ENCODE peak calls at places on chromosome 3, in four cellular contexts. B is Panc1, W is breast epithelium, Y is psoas muscle. E is an unnamed sample.

GRCh38 chr3:180680097-180680430 is 775 bp upstream of the CCDC39 start:
- DNase-seq in B (peak; percentile 36), W (no peak), Y (no peak), E (no peak)

GRCh38 chr3:20324664-20325478 is 138.9 kb upstream of the SGO1 start:
- DNase-seq in B (no peak), W (no peak), Y (no peak), E (no peak)

GRCh38 chr3:151439652-151440125 is 21.2 kb downstream of the IGSF10 start:
- DNase-seq in B (peak; percentile 69), W (no peak), Y (no peak), E (no peak)

GRCh38 chr3:194731496-194732073 is 45.9 kb downstream of the FAM43A start:
- DNase-seq in B (no peak), W (no peak), Y (no peak), E (no peak)

GRCh38 chr3:159761377-159761776 is 227.3 kb upstream of the IL12A start:
- DNase-seq in B (no peak), W (no peak), Y (no peak), E (no peak)

GRCh38 chr3:15645740-15646490 is 44.4 kb downstream of the BTD start:
- DNase-seq in B (peak; percentile 63), W (no peak), Y (peak; percentile 90), E (peak; percentile 90)

GRCh38 chr3:24829011-24829581 is 334.4 kb upstream of the THRB start:
- DNase-seq in B (no peak), W (no peak), Y (peak; percentile 74), E (peak; percentile 85)

GRCh38 chr3:150251187-150251592 is 156.9 kb upstream of the TSC22D2 start:
- DNase-seq in B (no peak), W (no peak), Y (no peak), E (no peak)

GRCh38 chr3:197186887-197187588 is 111.4 kb downstream of the DLG1 start:
- DNase-seq in B (peak; percentile 39), W (no peak), Y (no peak), E (no peak)

GRCh38 chr3:23202203-23202920 is 765 bp upstream of the UBE2E2 start:
- DNase-seq in B (no peak), W (peak; percentile 64), Y (no peak), E (no peak)

GRCh38 chr3:52141751-52142150 is 12.5 kb downstream of the POC1A start:
- DNase-seq in B (no peak), W (no peak), Y (no peak), E (no peak)

GRCh38 chr3:140532793-140533330 is 145.0 kb upstream of the TRIM42 start:
- DNase-seq in B (no peak), W (no peak), Y (no peak), E (no peak)

GRCh38 chr3:145915787-145916186 is 245.2 kb downstream of the PLOD2 start:
- DNase-seq in B (no peak), W (no peak), Y (no peak), E (no peak)

GRCh38 chr3:12837295-12837986 is 3.9 kb downstream of the RPL32 start:
- DNase-seq in B (no peak), W (no peak), Y (no peak), E (no peak)

GRCh38 chr3:9340450-9341009 is 22.3 kb upstream of the THUMPD3 start:
- DNase-seq in B (peak; percentile 17), W (no peak), Y (no peak), E (no peak)

GRCh38 chr3:53113293-53114010 is 16.8 kb downstream of the RFT1 start:
- DNase-seq in B (no peak), W (no peak), Y (peak; percentile 69), E (no peak)

GRCh38 chr3:12178091-12178820 is 19.5 kb upstream of the TIMP4 start:
- DNase-seq in B (no peak), W (no peak), Y (peak; percentile 74), E (no peak)

GRCh38 chr3:13853978-13854296 is 25.9 kb downstream of the WNT7A start:
- DNase-seq in B (peak; percentile 10), W (no peak), Y (no peak), E (no peak)

GRCh38 chr3:50419595-50419994 is 60.3 kb upstream of the TMEM115 start:
- DNase-seq in B (no peak), W (no peak), Y (no peak), E (no peak)

GRCh38 chr3:141429371-141430035 is 57.3 kb upstream of the RASA2 start:
- DNase-seq in B (no peak), W (no peak), Y (no peak), E (no peak)

DNA sequence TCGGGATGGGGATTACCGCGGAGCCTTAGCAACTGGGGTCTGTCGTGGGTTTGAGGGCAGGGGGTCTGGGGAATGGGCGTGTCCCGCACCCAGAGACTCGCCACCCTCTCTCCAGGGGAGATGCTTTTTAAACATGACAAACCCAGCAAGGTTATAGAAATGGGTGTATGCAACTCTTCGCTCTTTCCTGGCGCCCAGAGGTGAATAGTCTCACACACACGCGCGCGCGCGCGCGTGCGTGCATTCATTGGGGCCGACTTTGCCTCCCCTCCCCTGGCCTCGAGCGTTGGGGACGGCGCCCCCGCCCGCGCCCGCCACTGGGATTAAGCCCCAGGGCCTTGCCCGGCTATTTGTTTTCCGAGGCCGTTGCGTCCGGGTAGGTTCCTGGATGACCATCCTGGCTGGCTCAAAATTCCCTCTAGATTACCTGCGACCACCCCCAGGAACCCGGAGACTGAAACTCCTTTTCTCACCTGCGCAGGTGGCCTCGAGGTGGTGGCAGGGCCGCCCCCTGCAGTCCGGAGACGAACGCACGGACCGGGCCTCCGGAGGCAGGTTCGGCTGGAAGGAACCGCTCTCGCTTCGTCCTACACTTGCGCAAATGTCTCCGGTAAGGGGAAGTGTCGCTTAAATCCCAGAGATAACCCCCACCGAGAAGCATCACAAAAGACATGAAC is 777 bp downstream of the GPR160 start:
- DNase-seq in B (no peak), W (no peak), Y (no peak), E (no peak)
- TF ChIP-seq CTCF in B (no peak), W (peak; percentile 11), Y (no peak), E (no peak)

DNA sequence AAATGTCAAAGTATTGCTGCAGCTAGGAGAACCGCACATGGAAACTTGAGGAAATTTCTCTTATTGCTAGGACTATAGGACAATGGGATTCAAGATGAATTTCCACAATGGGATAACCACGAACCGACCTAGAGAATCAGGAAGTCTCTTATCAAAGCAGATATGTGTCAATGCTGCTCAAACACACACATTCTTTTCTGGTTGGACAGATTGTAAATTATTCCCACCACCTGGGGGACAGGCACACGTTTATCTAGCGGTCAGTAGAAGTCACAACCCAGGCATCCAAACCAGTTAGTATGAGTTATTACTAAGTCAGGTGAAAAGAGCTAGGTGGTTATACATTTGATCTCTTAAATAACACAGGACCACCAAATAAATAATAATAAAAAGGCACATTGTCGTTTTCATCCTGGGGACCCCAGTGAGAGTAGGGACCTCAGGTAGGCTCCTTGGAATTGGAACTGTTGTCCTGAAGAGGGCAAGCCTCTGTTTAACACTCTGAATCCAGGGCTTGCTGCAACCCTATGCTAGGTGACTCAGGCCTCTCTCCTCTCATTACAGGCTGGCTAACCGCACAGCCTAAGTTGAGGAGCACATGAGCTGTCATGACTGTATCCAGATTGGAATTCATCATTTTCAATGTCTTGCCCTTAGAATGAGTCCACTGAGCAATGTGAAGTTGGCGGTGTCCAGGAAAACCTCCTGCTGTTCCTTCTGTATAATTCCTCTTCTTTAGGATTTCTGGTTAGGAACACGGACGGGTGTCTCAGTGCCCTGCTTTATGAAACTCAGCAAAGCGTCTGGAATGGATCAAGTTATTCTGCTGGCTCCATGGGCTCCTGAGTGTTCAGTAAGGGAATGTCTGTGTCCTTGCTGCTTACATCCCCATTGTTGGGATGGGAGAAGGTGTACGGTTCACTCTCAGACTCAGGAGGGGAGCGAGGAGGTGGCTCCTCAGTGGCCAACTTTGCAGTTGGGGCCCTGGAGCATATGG is 59.0 kb downstream of the CLEC3B start:
- DNase-seq in B (no peak), W (no peak), Y (no peak), E (no peak)
- TF ChIP-seq CTCF in B (no peak), W (no peak), Y (no peak), E (no peak)

DNA sequence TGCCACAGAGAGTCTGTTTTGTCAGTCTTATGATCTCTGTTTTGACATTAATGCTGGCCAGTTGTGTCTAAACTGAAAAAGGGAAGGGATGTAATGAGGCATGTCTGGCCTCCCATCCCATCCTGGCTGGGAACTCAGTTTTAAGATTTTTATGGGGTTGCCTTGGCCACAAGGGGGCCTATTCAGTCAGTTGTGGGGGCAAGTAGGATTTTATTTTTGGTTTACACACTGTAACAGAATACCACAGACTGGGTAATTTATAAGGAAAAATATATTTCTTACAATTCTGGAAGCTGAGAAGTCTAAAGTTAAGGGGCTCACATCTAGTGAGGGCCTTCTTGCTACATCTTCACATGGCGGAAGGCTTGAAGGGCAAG is 129.8 kb downstream of the TMEM108 start:
- DNase-seq in B (no peak), W (no peak), Y (no peak), E (no peak)
- TF ChIP-seq CTCF in B (peak; percentile 20), W (no peak), Y (no peak), E (no peak)

DNA sequence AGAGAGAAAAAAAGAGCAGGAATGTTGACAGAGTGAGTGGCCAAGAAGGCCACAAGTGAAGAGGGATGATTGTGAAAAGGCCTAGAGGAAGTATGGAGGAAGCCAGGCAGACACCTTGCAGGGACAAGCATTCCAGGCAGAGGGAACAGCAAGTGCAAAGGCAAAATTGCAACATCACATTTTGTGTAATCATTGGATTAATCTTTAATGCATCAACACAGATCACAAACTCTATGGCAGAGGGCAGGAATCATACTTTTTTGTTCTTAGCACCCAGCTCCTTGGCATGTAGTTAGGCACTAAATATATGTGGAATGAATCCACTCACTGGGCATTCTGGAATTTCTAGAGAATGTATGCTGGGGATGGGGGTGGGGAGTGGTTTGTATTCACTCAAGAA is 312.1 kb upstream of the PROK2 start:
- DNase-seq in B (no peak), W (no peak), Y (no peak), E (no peak)
- TF ChIP-seq CTCF in B (no peak), W (no peak), Y (no peak), E (no peak)

E was measured in osteocyte.